ENCODE peak calls at places on chromosomes 12 and 14, in eight cellular contexts. G is OCI-LY7, J is neural progenitor cell, W is hepatocyte, P is HCT116, D is PC-3, I is GM23338, F is SK-N-SH. Q is an unnamed sample.

GRCh38 chr12:70247653-70248199 is 4.5 kb downstream of the CNOT2 start:
- DNase-seq in G (no peak), J (no peak), W (no peak), P (no peak), D (no peak), I (no peak), F (no peak), Q (no peak)

GRCh38 chr12:94570161-94570560 is 80.2 kb downstream of the TMCC3 start:
- DNase-seq in G (no peak), J (no peak), W (no peak), P (peak), D (peak), I (no peak), F (no peak), Q (no peak)

GRCh38 chr14:26276757-26277156 is 321.1 kb downstream of the NOVA1 start:
- DNase-seq in G (no peak), J (peak), W (peak), P (no peak), D (peak), I (peak), F (no peak), Q (no peak)

GRCh38 chr12:73612571-73612970 is 925.1 kb upstream of the ATXN7L3B start:
- DNase-seq in G (no peak), J (no peak), W (peak), P (no peak), D (peak), I (no peak), F (no peak), Q (no peak)

GRCh38 chr12:48122065-48122834 is 3.1 kb downstream of the PFKM start:
- DNase-seq in G (no peak), J (peak), W (no peak), P (no peak), D (peak), I (no peak), F (no peak), Q (no peak)

GRCh38 chr14:44112774-44113460 is 394.2 kb downstream of the FSCB start:
- DNase-seq in G (no peak), J (no peak), W (no peak), P (no peak), D (peak), I (no peak), F (no peak), Q (no peak)

GRCh38 chr12:107229827-107230226 is 136.5 kb upstream of the CRY1 start:
- DNase-seq in G (no peak), J (no peak), W (no peak), P (no peak), D (no peak), I (no peak), F (no peak), Q (peak)

GRCh38 chr14:29741909-29742401 is 185.7 kb downstream of the PRKD1 start:
- DNase-seq in G (no peak), J (no peak), W (no peak), P (no peak), D (no peak), I (no peak), F (no peak), Q (no peak)

GRCh38 chr14:32998433-32998832 is 59.8 kb downstream of the NPAS3 start:
- DNase-seq in G (no peak), J (peak), W (no peak), P (no peak), D (peak), I (peak), F (no peak), Q (no peak)

GRCh38 chr14:78202178-78202577 is 32.0 kb downstream of the NRXN3 start:
- DNase-seq in G (peak), J (no peak), W (no peak), P (no peak), D (no peak), I (no peak), F (no peak), Q (peak)

GRCh38 chr12:86186449-86186848 is 69.7 kb downstream of the MGAT4C start:
- DNase-seq in G (no peak), J (peak), W (no peak), P (no peak), D (peak), I (peak), F (no peak), Q (no peak)

GRCh38 chr12:88529531-88530488 is 50.5 kb downstream of the KITLG start:
- DNase-seq in G (no peak), J (peak), W (no peak), P (no peak), D (no peak), I (no peak), F (no peak), Q (no peak)

GRCh38 chr14:32417956-32418552 is 89.0 kb downstream of the AKAP6 start:
- DNase-seq in G (no peak), J (no peak), W (peak), P (no peak), D (peak), I (no peak), F (no peak), Q (no peak)

GRCh38 chr14:74524076-74524812 is 30.7 kb downstream of the ISCA2 start:
- DNase-seq in G (no peak), J (peak), W (no peak), P (no peak), D (no peak), I (no peak), F (no peak), Q (no peak)

GRCh38 chr14:100332797-100333196 is 9.7 kb downstream of the SLC25A47 start:
- DNase-seq in G (peak), J (no peak), W (no peak), P (no peak), D (no peak), I (no peak), F (no peak), Q (no peak)

GRCh38 chr12:46244273-46244672 is 24.6 kb downstream of the SLC38A1 start:
- DNase-seq in G (no peak), J (no peak), W (no peak), P (no peak), D (no peak), I (no peak), F (no peak), Q (no peak)

GRCh38 chr12:110253176-110253575 is 27.9 kb upstream of the ATP2A2 start:
- DNase-seq in G (no peak), J (no peak), W (no peak), P (no peak), D (no peak), I (no peak), F (peak), Q (peak)

GRCh38 chr12:60539592-60539991 is 943.8 kb downstream of the SLC16A7 start:
- DNase-seq in G (no peak), J (no peak), W (no peak), P (no peak), D (no peak), I (no peak), F (no peak), Q (peak)

GRCh38 chr14:101836131-101836530 is 74.6 kb downstream of the PPP2R5C start:
- DNase-seq in G (no peak), J (no peak), W (no peak), P (no peak), D (no peak), I (no peak), F (no peak), Q (no peak)

GRCh38 chr12:10982244-10982643 is 4.5 kb downstream of the TAS2R50 start:
- DNase-seq in G (no peak), J (no peak), W (no peak), P (no peak), D (no peak), I (no peak), F (no peak), Q (no peak)

GRCh38 chr12:109378579-109378978 is 30.9 kb downstream of the MYO1H start:
- DNase-seq in G (no peak), J (no peak), W (no peak), P (no peak), D (no peak), I (no peak), F (no peak), Q (no peak)

GRCh38 chr14:22386924-22387775 is 201.9 kb downstream of the DAD1 start:
- DNase-seq in G (peak), J (peak), W (peak), P (peak), D (peak), I (peak), F (peak), Q (peak)

GRCh38 chr12:49208661-49209060 is 19.8 kb upstream of the TUBA1A start:
- DNase-seq in G (no peak), J (no peak), W (no peak), P (no peak), D (no peak), I (no peak), F (no peak), Q (no peak)

GRCh38 chr14:38404100-38404541 is 148.2 kb upstream of the CLEC14A start:
- DNase-seq in G (no peak), J (no peak), W (no peak), P (no peak), D (peak), I (no peak), F (no peak), Q (no peak)

GRCh38 chr12:27344760-27345159 is 12.1 kb downstream of the BMAL2 start:
- DNase-seq in G (no peak), J (no peak), W (no peak), P (no peak), D (no peak), I (no peak), F (no peak), Q (no peak)

GRCh38 chr12:14066021-14066420 is 84.6 kb upstream of the GRIN2B start:
- DNase-seq in G (no peak), J (no peak), W (peak), P (peak), D (peak), I (no peak), F (no peak), Q (no peak)

GRCh38 chr14:52473557-52473956 is 78.7 kb downstream of the TXNDC16 start:
- DNase-seq in G (peak), J (peak), W (peak), P (peak), D (peak), I (peak), F (peak), Q (no peak)

GRCh38 chr12:48999371-49000131 is at the start of gene DDN:
- DNase-seq in G (peak), J (peak), W (peak), P (peak), D (peak), I (peak), F (peak), Q (peak)

GRCh38 chr12:12909228-12909994 is 18.0 kb downstream of the GPRC5A start:
- DNase-seq in G (peak), J (no peak), W (no peak), P (no peak), D (no peak), I (no peak), F (no peak), Q (no peak)

GRCh38 chr14:100761481-100761880 is 34.8 kb downstream of the DLK1 start:
- DNase-seq in G (no peak), J (no peak), W (no peak), P (peak), D (peak), I (no peak), F (no peak), Q (no peak)

GRCh38 chr12:52874573-52875435 is 26.0 kb upstream of the KRT78 start:
- DNase-seq in G (no peak), J (no peak), W (peak), P (no peak), D (peak), I (no peak), F (no peak), Q (no peak)

GRCh38 chr14:78644824-78645559 is 474.8 kb downstream of the NRXN3 start:
- DNase-seq in G (no peak), J (peak), W (no peak), P (no peak), D (no peak), I (peak), F (no peak), Q (no peak)

GRCh38 chr14:22482085-22482694 is 106.8 kb downstream of the DAD1 start:
- DNase-seq in G (no peak), J (no peak), W (no peak), P (no peak), D (no peak), I (no peak), F (no peak), Q (no peak)

GRCh38 chr12:107057071-107057834 is 36.1 kb downstream of the CRY1 start:
- DNase-seq in G (no peak), J (no peak), W (no peak), P (no peak), D (peak), I (no peak), F (no peak), Q (no peak)

GRCh38 chr12:6644257-6644596 is 3.0 kb downstream of the ACRBP start:
- DNase-seq in G (peak), J (no peak), W (no peak), P (no peak), D (no peak), I (no peak), F (peak), Q (no peak)

GRCh38 chr14:87351007-87351406 is 642.0 kb downstream of the GALC start:
- DNase-seq in G (no peak), J (no peak), W (no peak), P (no peak), D (no peak), I (peak), F (no peak), Q (no peak)

GRCh38 chr12:131057722-131058515 is 104.2 kb downstream of the ADGRD1 start:
- DNase-seq in G (no peak), J (no peak), W (no peak), P (no peak), D (no peak), I (no peak), F (no peak), Q (no peak)

GRCh38 chr12:93002278-93003054 is 73.4 kb upstream of the EEA1 start:
- DNase-seq in G (no peak), J (no peak), W (no peak), P (no peak), D (peak), I (no peak), F (no peak), Q (no peak)

GRCh38 chr12:78562358-78563205 is 302.0 kb upstream of the SYT1 start:
- DNase-seq in G (peak), J (no peak), W (no peak), P (peak), D (peak), I (peak), F (no peak), Q (peak)

GRCh38 chr12:62817556-62818271 is 117.2 kb downstream of the PPM1H start:
- DNase-seq in G (no peak), J (no peak), W (no peak), P (no peak), D (no peak), I (no peak), F (no peak), Q (peak)
- TF ChIP-seq CTCF in G (no peak), J (no peak), W (no peak), P (no peak), D (no peak), I (no peak), F (no peak), Q (no peak)

GRCh38 chr14:104557086-104557485 is 22.5 kb upstream of the C14orf180 start:
- DNase-seq in G (no peak), J (no peak), W (no peak), P (no peak), D (no peak), I (no peak), F (no peak), Q (no peak)
- TF ChIP-seq EZH2phosphoT487 in G (no peak), J (no peak), W (no peak), P (no peak), D (no peak), I (no peak), F (no peak), Q (no peak)

DNA sequence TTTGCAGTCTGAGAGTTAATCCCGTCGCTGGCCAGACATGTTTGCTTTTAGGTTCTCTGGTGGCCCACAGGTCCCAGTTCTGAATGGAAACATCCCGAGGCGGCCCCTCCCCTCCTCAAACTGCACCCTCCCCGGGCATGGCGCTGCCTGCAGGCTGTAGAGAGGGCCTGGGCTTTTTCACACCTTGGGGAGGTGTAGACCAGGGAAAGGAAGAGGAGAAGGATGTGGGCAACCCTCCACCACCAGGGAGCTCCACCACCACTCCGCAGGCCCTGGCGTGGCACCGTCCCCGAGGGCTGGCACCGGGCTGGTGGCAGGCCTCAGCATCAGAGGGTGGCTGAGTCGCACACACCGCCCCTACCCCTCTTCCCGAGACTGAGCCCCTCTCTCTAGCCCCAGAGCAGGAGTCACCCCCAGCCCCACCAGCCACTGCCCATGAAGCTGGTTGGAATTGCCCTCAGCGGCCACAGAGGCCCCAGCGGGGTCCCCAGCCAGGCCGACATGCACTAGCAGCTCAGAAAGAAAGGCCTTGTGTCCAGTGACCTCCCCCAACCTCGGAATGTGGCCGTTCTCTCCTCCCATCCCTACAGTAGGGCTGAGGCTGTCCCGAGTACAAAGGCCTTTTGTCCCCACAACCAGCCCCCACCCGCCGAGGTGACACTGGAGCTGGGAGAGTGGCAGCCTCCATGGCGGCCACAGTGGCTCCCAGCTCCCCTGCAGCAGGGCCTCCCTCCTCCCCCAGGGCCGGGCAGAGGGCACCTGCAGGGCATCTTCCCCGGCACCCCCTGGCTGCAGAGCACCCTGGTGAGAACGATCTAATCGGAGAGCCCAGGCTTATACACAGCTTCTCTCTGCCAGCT is 23.5 kb upstream of the INF2 start:
- DNase-seq in G (peak), J (peak), W (peak), P (peak), D (peak), I (peak), F (no peak), Q (no peak)
- TF ChIP-seq CTCF in G (peak), J (peak), W (peak), P (peak), D (peak), I (peak), F (peak), Q (peak)

DNA sequence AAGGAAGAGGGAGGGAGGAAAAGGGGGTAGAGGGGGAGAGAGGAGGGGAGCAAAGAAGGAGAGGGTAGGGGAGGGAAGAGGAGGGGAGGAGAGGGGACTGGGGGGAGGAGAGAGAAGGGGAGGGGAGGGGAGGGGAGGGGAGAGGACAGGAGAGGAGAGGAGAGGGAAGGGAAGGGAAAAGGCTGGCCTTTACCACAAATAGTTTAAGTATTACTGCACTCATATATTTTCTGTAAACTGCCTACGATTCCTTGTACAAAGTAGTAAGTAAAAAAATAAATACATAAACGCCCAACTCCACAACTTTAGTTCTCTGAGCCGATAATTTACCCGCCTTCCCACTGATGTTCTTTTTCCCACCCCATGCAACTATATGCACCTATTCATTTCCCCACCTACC is 23.7 kb upstream of the RERG start:
- DNase-seq in G (no peak), J (no peak), W (no peak), P (no peak), D (no peak), I (no peak), F (no peak), Q (no peak)
- TF ChIP-seq EZH2phosphoT487 in G (no peak), J (no peak), W (no peak), P (no peak), D (no peak), I (no peak), F (no peak), Q (no peak)

Q was measured in MM.1S.